ENCODE peak calls at places on chromosomes 16 and 17, in six cellular contexts. L is fibroblast of lung; Q is T-helper 1 cell; I is left cardiac atrium; W is right cardiac atrium; C is stimulated activated CD4-positive, alpha-beta T cell treated with anti-CD3 and anti-CD28 coated beads, Interleukin-15, amount 100 ng/mL, for 1 hour. B is an unnamed sample.

GRCh38 chr17:9612016-9612415 is 33.3 kb upstream of the USP43 start:
- DNase-seq in C (no peak), I (no peak), W (no peak), Q (no peak), L (no peak), B (no peak)

GRCh38 chr16:77951788-77952187 is 70.6 kb upstream of the CLEC3A start:
- DNase-seq in I (no peak), L (no peak), C (no peak), W (no peak), Q (no peak), B (peak)

GRCh38 chr16:6835516-6835915 is 497.1 kb upstream of the RBFOX1 start:
- DNase-seq in C (no peak), I (no peak), Q (no peak), L (no peak), W (no peak), B (no peak)

GRCh38 chr17:59361386-59361785 is 29.9 kb downstream of the YPEL2 start:
- DNase-seq in C (no peak), Q (peak), L (peak), I (no peak), W (no peak), B (no peak)

GRCh38 chr17:83144421-83145357 is 65.3 kb downstream of the METRNL start:
- DNase-seq in W (peak), Q (no peak), C (no peak), I (peak), L (peak), B (peak)

GRCh38 chr17:51819820-51820219 is 338.7 kb downstream of the CA10 start:
- DNase-seq in I (no peak), L (no peak), C (no peak), Q (no peak), W (no peak), B (no peak)

GRCh38 chr17:82414548-82415281 is 3.4 kb upstream of the HEXD start:
- DNase-seq in I (peak), L (peak), Q (peak), C (peak), W (peak), B (peak)

GRCh38 chr16:81696136-81696958 is 82.7 kb upstream of the PLCG2 start:
- DNase-seq in L (no peak), W (no peak), Q (no peak), I (peak), C (no peak), B (no peak)

GRCh38 chr17:78532922-78533640 is 44.1 kb downstream of the DNAH17 start:
- DNase-seq in L (peak), I (no peak), Q (no peak), C (no peak), W (no peak), B (no peak)

GRCh38 chr16:8660841-8661301 is 13.5 kb upstream of the ABAT start:
- DNase-seq in L (peak), Q (peak), I (peak), C (peak), W (peak), B (peak)

GRCh38 chr16:49987381-49987780 is 37.6 kb upstream of the CNEP1R1 start:
- DNase-seq in L (no peak), W (no peak), C (no peak), Q (peak), I (no peak), B (no peak)

GRCh38 chr16:85266857-85267256 is 154.6 kb upstream of the CIBAR2 start:
- DNase-seq in L (no peak), C (no peak), Q (no peak), W (no peak), I (no peak), B (no peak)

GRCh38 chr16:23132921-23133532 is 16.2 kb downstream of the USP31 start:
- DNase-seq in W (peak), L (peak), C (no peak), Q (no peak), I (peak), B (no peak)

GRCh38 chr16:55812951-55813350 is 19.9 kb downstream of the CES1 start:
- DNase-seq in C (no peak), W (no peak), Q (no peak), I (no peak), L (no peak), B (no peak)

GRCh38 chr16:27529962-27530361 is 19.8 kb downstream of the GTF3C1 start:
- DNase-seq in I (no peak), W (no peak), L (peak), Q (no peak), C (no peak), B (no peak)

GRCh38 chr17:48486557-48486956 is 44.3 kb downstream of the HOXB1 start:
- DNase-seq in Q (no peak), C (no peak), W (no peak), L (peak), I (no peak), B (no peak)

GRCh38 chr16:30068750-30069574 is 3.4 kb downstream of the ALDOA start:
- DNase-seq in L (no peak), C (peak), I (no peak), W (no peak), Q (peak), B (peak)

GRCh38 chr16:7335991-7336634 is 3.5 kb downstream of the RBFOX1 start:
- DNase-seq in W (no peak), C (no peak), Q (no peak), L (no peak), I (no peak), B (no peak)